ENCODE peak calls at places on chromosome 5, in four cellular contexts. T, Q, U and E are unnamed samples.
A peak's percentile ranks its signal among the peaks of the same experiment; 100 is the strongest.

GRCh38 chr5:140261403-140262171 is 41.3 kb downstream of the PFDN1 start:
- DNase-seq in T (no peak), Q (no peak), U (peak; percentile 61), E (peak; percentile 91)

GRCh38 chr5:51345106-51345505 is 38.1 kb upstream of the ISL1 start:
- DNase-seq in T (no peak), Q (no peak), U (no peak), E (no peak)

GRCh38 chr5:76402251-76402879 is 720 bp upstream of the IQGAP2 start:
- DNase-seq in T (no peak), Q (peak; percentile 83), U (no peak), E (no peak)

GRCh38 chr5:156393980-156394379 is 67.0 kb downstream of the SGCD start:
- DNase-seq in T (no peak), Q (no peak), U (no peak), E (no peak)

GRCh38 chr5:154146409-154146808 is 44.1 kb upstream of the GALNT10 start:
- DNase-seq in T (no peak), Q (no peak), U (no peak), E (no peak)

GRCh38 chr5:158434749-158435148 is 575.8 kb upstream of the CLINT1 start:
- DNase-seq in T (no peak), Q (no peak), U (no peak), E (no peak)

GRCh38 chr5:82396871-82397514 is 118.8 kb upstream of the RPS23 start:
- DNase-seq in T (no peak), Q (no peak), U (peak; percentile 85), E (peak; percentile 93)

GRCh38 chr5:178207917-178208280 is 3.6 kb downstream of the HNRNPAB start:
- DNase-seq in T (no peak), Q (no peak), U (no peak), E (no peak)

GRCh38 chr5:17180957-17181723 is 36.3 kb upstream of the BASP1 start:
- DNase-seq in T (no peak), Q (no peak), U (no peak), E (peak; percentile 71)

DNA sequence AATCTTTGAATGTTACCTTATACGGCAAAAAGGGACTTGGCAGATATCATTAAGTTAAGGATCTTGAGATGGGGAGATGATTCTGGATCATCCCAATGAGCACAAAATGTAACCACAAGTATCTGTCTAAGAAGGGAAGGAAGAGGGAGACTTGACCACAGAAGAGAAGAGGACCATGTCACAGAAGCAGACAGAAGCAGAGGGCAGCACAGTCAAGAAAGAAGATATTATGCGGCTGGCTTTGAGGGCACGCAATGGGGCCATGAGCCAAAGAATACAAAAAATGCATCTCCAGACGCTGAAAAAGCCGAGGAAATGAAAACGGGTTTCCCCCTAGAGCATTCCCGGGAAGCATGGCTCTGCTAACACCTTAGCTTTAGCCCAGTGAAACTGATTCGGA is 225.3 kb downstream of the NR2F1-AS1 start:
- DNase-seq in T (no peak), Q (no peak), U (no peak), E (no peak)
- H3K4me1 ChIP-seq in T (no peaks in the 10 kb centered on the region), Q (no peaks in the 10 kb centered on the region), U (no peaks in the 10 kb centered on the region), E (peaks cover 26% of the 10 kb centered on the region)

GRCh38 chr5:6822068-6822467 is 108.8 kb downstream of the TENT4A start:
- DNase-seq in T (no peak), Q (no peak), U (no peak), E (no peak)
- H3K27me3 ChIP-seq in T (no peaks in the 10 kb centered on the region), Q (no peaks in the 10 kb centered on the region), U (no peaks in the 10 kb centered on the region), E (no peaks in the 10 kb centered on the region)

GRCh38 chr5:138913773-138914172 is 38.6 kb upstream of the LRRTM2 start:
- DNase-seq in T (no peak), Q (no peak), U (no peak), E (no peak)

GRCh38 chr5:138910546-138911185 is 35.5 kb upstream of the LRRTM2 start:
- DNase-seq in T (no peak), Q (no peak), U (no peak), E (no peak)

GRCh38 chr5:138912093-138912492 is 37.0 kb upstream of the LRRTM2 start:
- DNase-seq in T (no peak), Q (no peak), U (no peak), E (no peak)

GRCh38 chr5:138911441-138911840 is 36.3 kb upstream of the LRRTM2 start:
- DNase-seq in T (no peak), Q (no peak), U (no peak), E (no peak)

DNA sequence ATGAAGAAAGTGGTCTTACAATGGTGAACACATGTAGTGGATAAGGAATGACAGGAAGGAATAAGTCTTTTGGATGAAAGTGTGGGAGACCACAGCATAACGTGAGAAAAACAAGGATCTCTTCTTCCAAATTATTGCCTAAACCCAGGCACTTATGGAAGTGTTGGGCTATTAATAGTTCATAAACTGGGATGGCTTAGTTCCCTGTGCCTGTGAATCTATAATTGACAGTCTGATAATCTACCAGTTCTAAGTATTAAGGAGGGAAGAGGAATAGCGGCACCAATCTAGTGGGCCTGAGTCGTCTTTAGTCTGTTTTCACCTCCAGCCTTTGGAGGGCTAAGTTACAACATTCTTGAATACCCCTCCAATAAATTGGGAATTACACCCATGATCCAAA is 39.2 kb upstream of the LRRTM2 start:
- DNase-seq in T (no peak), Q (no peak), U (no peak), E (no peak)
- H3K27ac ChIP-seq in T (no peak overlapping the region), Q (no peak overlapping the region), U (no peak overlapping the region), E (no peak overlapping the region)

GRCh38 chr5:107566537-107566875 is 104.2 kb downstream of the EFNA5 start:
- DNase-seq in T (no peak), Q (no peak), U (no peak), E (no peak)

GRCh38 chr5:107572800-107573368 is 97.9 kb downstream of the EFNA5 start:
- DNase-seq in T (no peak), Q (no peak), U (no peak), E (no peak)

GRCh38 chr5:107571621-107572489 is 98.9 kb downstream of the EFNA5 start:
- DNase-seq in T (peak; percentile 92), Q (peak; percentile 97), U (peak; percentile 92), E (peak; percentile 99)

GRCh38 chr5:107567901-107568671 is 102.7 kb downstream of the EFNA5 start:
- DNase-seq in T (no peak), Q (no peak), U (no peak), E (no peak)

DNA sequence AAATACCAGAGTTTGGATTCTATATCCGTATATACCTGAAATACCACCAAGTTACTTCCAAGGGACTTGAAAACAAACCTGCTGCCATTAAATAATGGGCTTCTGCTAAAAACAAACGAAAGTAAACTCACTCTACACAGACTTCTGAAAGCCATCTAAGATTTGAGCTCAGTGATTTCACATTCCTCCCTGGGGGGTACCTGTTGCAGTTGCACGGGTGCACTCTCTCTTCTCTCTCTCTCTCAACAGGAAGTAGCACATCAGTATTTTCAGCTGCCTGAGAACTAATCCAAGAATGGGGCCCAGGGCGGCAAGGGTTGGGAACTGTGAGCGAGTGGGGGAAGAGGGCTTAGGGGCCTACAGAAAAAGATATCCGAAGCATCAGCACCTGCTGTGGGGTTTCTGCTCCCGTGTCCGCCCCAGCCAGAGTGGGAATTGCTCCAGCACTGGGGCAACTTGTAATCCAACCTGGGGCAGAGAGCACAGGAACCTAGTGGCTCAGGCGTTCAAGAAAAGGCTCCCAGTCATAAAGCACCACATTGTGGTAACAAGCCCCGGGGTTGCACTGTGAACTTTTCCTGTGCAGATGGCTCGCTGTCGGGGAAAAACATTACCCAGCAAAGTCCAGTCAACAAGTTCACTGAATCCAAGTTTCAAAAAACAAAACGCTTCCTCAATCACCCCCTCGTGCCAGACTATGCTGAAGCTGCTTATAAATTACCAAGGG is 99.8 kb downstream of the EFNA5 start:
- DNase-seq in T (no peak), Q (peak; percentile 55), U (no peak), E (no peak)
- H3K4me1 ChIP-seq in T (peaks cover 11% of the 10 kb centered on the region), Q (peaks cover 67% of the 10 kb centered on the region), U (no peaks in the 10 kb centered on the region), E (peaks cover 11% of the 10 kb centered on the region)